ENCODE peak calls at places on chromosomes 12 and 14, in eight cellular contexts. J is neural crest cell; K is SJSA1; M is stimulated activated CD4-positive, alpha-beta T cell treated with anti-CD3 and anti-CD28 coated beads, Interleukin-4, amount 100 ng/mL, for 48 hours; W is fibroblast of the conjunctiva; U is lower leg skin; R is NCI-H460; Y is heart right ventricle. H is an unnamed sample.

GRCh38 chr14:21268612-21269251 is 510 bp downstream of the HNRNPC start:
- DNase-seq in J (peak; percentile 14), W (peak; percentile 58), R (peak; percentile 56), M (no peak), K (peak; percentile 51), Y (peak; percentile 40), U (peak; percentile 51), H (no peak)

GRCh38 chr14:55731881-55732498 is 152.0 kb downstream of the KTN1 start:
- DNase-seq in Y (peak; percentile 47), J (peak; percentile 62), M (peak; percentile 35), W (peak; percentile 16), U (no peak), R (peak; percentile 54), K (no peak), H (peak; percentile 7)

GRCh38 chr12:130552483-130552996 is 163.6 kb downstream of the RIMBP2 start:
- DNase-seq in U (no peak), K (peak; percentile 81), W (no peak), J (peak; percentile 10), Y (no peak), R (peak; percentile 27), M (no peak), H (no peak)

GRCh38 chr12:2673966-2674810 is 120.6 kb upstream of the FKBP4 start:
- DNase-seq in M (no peak), R (no peak), U (no peak), W (no peak), K (peak; percentile 47), J (no peak), Y (no peak), H (no peak)

GRCh38 chr14:61470261-61470953 is 149.0 kb downstream of the PRKCH start:
- DNase-seq in W (peak; percentile 96), M (no peak), K (peak; percentile 89), J (no peak), Y (peak; percentile 77), R (no peak), U (no peak), H (no peak)

GRCh38 chr14:37776791-37777499 is 181.5 kb downstream of the TTC6 start:
- DNase-seq in R (no peak), M (no peak), K (no peak), J (no peak), Y (no peak), W (no peak), U (no peak), H (no peak)

GRCh38 chr14:91220581-91221000 is 23.9 kb downstream of the GPR68 start:
- DNase-seq in W (no peak), J (no peak), U (peak; percentile 68), K (no peak), M (no peak), R (no peak), Y (no peak), H (no peak)

GRCh38 chr12:95859947-95860850 is 1.4 kb downstream of the SNRPF start:
- DNase-seq in M (no peak), J (no peak), K (no peak), Y (no peak), W (no peak), R (no peak), U (no peak), H (no peak)

GRCh38 chr14:35687335-35687939 is 121.7 kb downstream of the RALGAPA1 start:
- DNase-seq in W (peak; percentile 33), Y (no peak), J (peak; percentile 24), M (peak; percentile 14), R (peak; percentile 51), K (no peak), U (no peak), H (peak; percentile 21)

GRCh38 chr12:2667716-2668440 is 126.9 kb upstream of the FKBP4 start:
- DNase-seq in M (no peak), K (peak; percentile 34), Y (no peak), W (no peak), J (no peak), R (no peak), U (no peak), H (no peak)

GRCh38 chr14:64706552-64707193 is 2.4 kb downstream of the PLEKHG3 start:
- DNase-seq in K (no peak), R (no peak), Y (peak; percentile 69), M (no peak), U (no peak), J (peak; percentile 68), W (no peak), H (no peak)

GRCh38 chr12:12439636-12440035 is 82.8 kb downstream of the BORCS5 start:
- DNase-seq in W (no peak), K (no peak), M (peak; percentile 73), Y (peak; percentile 36), U (no peak), J (no peak), R (no peak), H (no peak)

GRCh38 chr12:92079054-92079385 is 66.6 kb downstream of the BTG1 start:
- DNase-seq in U (no peak), M (no peak), K (no peak), R (no peak), W (no peak), J (no peak), Y (no peak), H (no peak)

GRCh38 chr12:94134226-94134795 is 14.1 kb upstream of the PLXNC1 start:
- DNase-seq in M (no peak), R (peak; percentile 62), K (no peak), Y (peak; percentile 21), U (no peak), J (peak; percentile 23), W (peak; percentile 65), H (peak; percentile 69)

GRCh38 chr12:105110851-105111250 is 3.3 kb downstream of the WASHC4 start:
- DNase-seq in R (no peak), Y (no peak), K (no peak), U (no peak), W (no peak), J (no peak), M (no peak), H (no peak)

GRCh38 chr12:64627781-64628180 is 17.5 kb downstream of the RASSF3 start:
- DNase-seq in K (no peak), U (no peak), R (no peak), M (no peak), W (no peak), Y (no peak), J (no peak), H (no peak)

GRCh38 chr12:4591180-4591687 is 29.2 kb downstream of the DYRK4 start:
- DNase-seq in U (no peak), K (no peak), Y (no peak), R (no peak), M (no peak), W (no peak), J (no peak), H (no peak)

GRCh38 chr12:89348894-89349669 is 3.2 kb downstream of the DUSP6 start:
- DNase-seq in R (no peak), M (no peak), J (no peak), W (no peak), K (no peak), Y (no peak), U (no peak), H (no peak)

GRCh38 chr14:42149609-42150261 is 543.1 kb downstream of the LRFN5 start:
- DNase-seq in Y (no peak), K (no peak), W (no peak), M (no peak), R (no peak), J (no peak), U (no peak), H (no peak)

GRCh38 chr12:26271889-26272492 is 76.6 kb downstream of the SSPN start:
- DNase-seq in R (no peak), J (no peak), W (peak; percentile 69), K (peak; percentile 93), Y (peak; percentile 87), M (no peak), U (peak; percentile 63), H (no peak)

GRCh38 chr12:89906824-89907223 is 198.2 kb upstream of the ATP2B1 start:
- DNase-seq in K (no peak), J (no peak), Y (no peak), R (no peak), U (no peak), M (no peak), W (no peak), H (no peak)

GRCh38 chr12:6329693-6330045 is 12.2 kb downstream of the TNFRSF1A start:
- DNase-seq in K (no peak), U (no peak), W (no peak), M (no peak), Y (no peak), J (no peak), R (no peak), H (no peak)

GRCh38 chr12:124752437-124753229 is 111.0 kb downstream of the SCARB1 start:
- DNase-seq in J (no peak), M (no peak), Y (no peak), W (no peak), K (no peak), R (no peak), U (no peak), H (no peak)

GRCh38 chr12:107486140-107486892 is 199.3 kb upstream of the PWP1 start:
- DNase-seq in W (no peak), Y (no peak), R (no peak), J (no peak), M (no peak), K (no peak), U (no peak), H (no peak)

GRCh38 chr12:40569626-40570179 is 122.5 kb upstream of the CNTN1 start:
- DNase-seq in K (no peak), R (peak; percentile 25), W (no peak), U (no peak), Y (no peak), J (no peak), M (no peak), H (no peak)

GRCh38 chr12:3820122-3820521 is 53.1 kb downstream of the PARP11 start:
- DNase-seq in K (no peak), M (no peak), W (no peak), U (no peak), R (no peak), J (no peak), Y (no peak), H (peak; percentile 31)

GRCh38 chr14:95509512-95509911 is 6.9 kb downstream of the SYNE3 start:
- DNase-seq in R (no peak), J (no peak), U (no peak), M (no peak), K (no peak), Y (no peak), W (no peak), H (no peak)

GRCh38 chr14:101174522-101174838 is 271.0 kb upstream of the RTL1 start:
- DNase-seq in Y (no peak), U (no peak), J (no peak), M (no peak), R (no peak), W (no peak), K (no peak), H (no peak)

GRCh38 chr14:21063479-21063878 is 5.9 kb downstream of the RNASE8 start:
- DNase-seq in Y (no peak), U (no peak), M (no peak), W (no peak), K (peak; percentile 68), R (no peak), J (no peak), H (no peak)

GRCh38 chr12:4562034-4562657 is at the start of gene DYRK4:
- DNase-seq in K (peak; percentile 77), Y (peak; percentile 75), W (peak; percentile 61), J (peak; percentile 81), M (no peak), U (peak; percentile 56), R (no peak), H (no peak)

GRCh38 chr14:35370969-35371368 is 33.6 kb downstream of the NFKBIA start:
- DNase-seq in R (no peak), W (no peak), M (no peak), Y (no peak), U (no peak), J (no peak), K (no peak), H (no peak)

GRCh38 chr12:19223695-19224094 is 94.2 kb downstream of the PLEKHA5 start:
- DNase-seq in R (no peak), M (no peak), Y (no peak), W (peak; percentile 69), K (no peak), J (no peak), U (no peak), H (no peak)

GRCh38 chr14:86196476-86196875 is 666.5 kb downstream of the FLRT2 start:
- DNase-seq in U (no peak), Y (no peak), W (no peak), J (no peak), R (no peak), K (no peak), M (no peak), H (no peak)